ENCODE peak calls at places on chromosomes 11 and 22, in four cellular contexts. One of them, this sample, is unnamed.

GRCh38 chr11:81497202-81497804 is 1236.4 kb downstream of the FAM181B start:
- DNase-seq in mesendoderm: peak; percentile 55
- DNase-seq in H9: no peak
- DNase-seq in IMR-90: peak; percentile 16
- DNase-seq in this sample: peak; percentile 30

GRCh38 chr11:114774599-114775365 is 96.5 kb downstream of the NXPE2 start:
- DNase-seq in H9: peak; percentile 83
- DNase-seq in IMR-90: peak; percentile 46
- DNase-seq in mesendoderm: peak; percentile 81
- DNase-seq in this sample: peak; percentile 87

GRCh38 chr22:41181349-41182241 is 23.5 kb upstream of the L3MBTL2 start:
- DNase-seq in IMR-90: peak; percentile 66
- DNase-seq in mesendoderm: peak; percentile 78
- DNase-seq in H9: peak; percentile 48
- DNase-seq in this sample: no peak

GRCh38 chr11:119206512-119207299 is 567 bp downstream of the CBL start:
- DNase-seq in H9: peak; percentile 62
- DNase-seq in mesendoderm: peak; percentile 61
- DNase-seq in IMR-90: no peak
- DNase-seq in this sample: peak; percentile 17

GRCh38 chr11:119491753-119492455 is 68.9 kb upstream of the THY1 start:
- DNase-seq in H9: no peak
- DNase-seq in mesendoderm: peak; percentile 62
- DNase-seq in IMR-90: peak; percentile 12
- DNase-seq in this sample: no peak

GRCh38 chr11:27861706-27862430 is 161.6 kb upstream of the BDNF start:
- DNase-seq in mesendoderm: no peak
- DNase-seq in IMR-90: peak; percentile 95
- DNase-seq in H9: no peak
- DNase-seq in this sample: no peak

GRCh38 chr11:126212089-126212660 is 593 bp downstream of the FAM118B start:
- DNase-seq in H9: no peak
- DNase-seq in mesendoderm: peak; percentile 47
- DNase-seq in IMR-90: peak; percentile 24
- DNase-seq in this sample: no peak

GRCh38 chr11:44456544-44457270 is 108.8 kb upstream of the CD82 start:
- DNase-seq in IMR-90: no peak
- DNase-seq in H9: no peak
- DNase-seq in mesendoderm: peak; percentile 48
- DNase-seq in this sample: no peak

GRCh38 chr22:44313385-44314006 is 745 bp upstream of the SHISAL1 start:
- DNase-seq in mesendoderm: no peak
- DNase-seq in H9: no peak
- DNase-seq in IMR-90: no peak
- DNase-seq in this sample: no peak

GRCh38 chr22:44312766-44313165 is at the start of gene SHISAL1:
- DNase-seq in H9: no peak
- DNase-seq in mesendoderm: no peak
- DNase-seq in IMR-90: peak; percentile 22
- DNase-seq in this sample: no peak

GRCh38 chr22:44316393-44317162 is 3.8 kb upstream of the SHISAL1 start:
- DNase-seq in H9: no peak
- DNase-seq in mesendoderm: no peak
- DNase-seq in IMR-90: no peak
- DNase-seq in this sample: no peak

GRCh38 chr22:44317163-44317455 is 4.4 kb upstream of the SHISAL1 start:
- DNase-seq in H9: no peak
- DNase-seq in mesendoderm: no peak
- DNase-seq in IMR-90: no peak
- DNase-seq in this sample: no peak

GRCh38 chr22:44314425-44315067 is 1.8 kb upstream of the SHISAL1 start:
- DNase-seq in H9: no peak
- DNase-seq in mesendoderm: no peak
- DNase-seq in IMR-90: no peak
- DNase-seq in this sample: no peak
- H3K9ac ChIP-seq in H9: no peak overlapping the region
- H3K9ac ChIP-seq in mesendoderm: no peak overlapping the region
- H3K9ac ChIP-seq in IMR-90: no peak overlapping the region
- H3K9ac ChIP-seq in this sample: no peak overlapping the region

DNA sequence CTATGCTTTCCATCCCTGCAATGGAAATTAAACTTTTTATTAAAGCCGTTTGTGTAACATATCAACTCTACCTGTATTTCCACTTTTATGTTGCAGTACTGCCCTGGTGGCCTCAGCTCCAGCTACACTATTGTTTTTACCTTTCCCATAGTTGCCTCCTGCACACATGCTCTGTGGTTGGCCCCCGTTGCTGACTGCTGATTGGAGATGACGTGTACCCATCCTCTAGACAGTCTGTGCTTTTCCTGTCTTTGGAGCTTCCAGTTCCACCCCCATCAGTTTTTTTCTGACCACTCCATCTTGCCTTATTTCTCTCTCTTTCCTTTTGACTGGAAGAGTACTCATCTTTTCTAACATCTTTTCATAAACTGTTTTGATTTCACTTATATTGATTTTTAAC is 123.8 kb downstream of the TEAD1 start:
- DNase-seq in mesendoderm: no peak
- DNase-seq in H9: no peak
- DNase-seq in IMR-90: no peak
- DNase-seq in this sample: no peak
- H3K18ac ChIP-seq in mesendoderm: no peak overlapping the region
- H3K18ac ChIP-seq in H9: no peak overlapping the region
- H3K18ac ChIP-seq in IMR-90: no peak overlapping the region
- H3K18ac ChIP-seq in this sample: no peak overlapping the region

DNA sequence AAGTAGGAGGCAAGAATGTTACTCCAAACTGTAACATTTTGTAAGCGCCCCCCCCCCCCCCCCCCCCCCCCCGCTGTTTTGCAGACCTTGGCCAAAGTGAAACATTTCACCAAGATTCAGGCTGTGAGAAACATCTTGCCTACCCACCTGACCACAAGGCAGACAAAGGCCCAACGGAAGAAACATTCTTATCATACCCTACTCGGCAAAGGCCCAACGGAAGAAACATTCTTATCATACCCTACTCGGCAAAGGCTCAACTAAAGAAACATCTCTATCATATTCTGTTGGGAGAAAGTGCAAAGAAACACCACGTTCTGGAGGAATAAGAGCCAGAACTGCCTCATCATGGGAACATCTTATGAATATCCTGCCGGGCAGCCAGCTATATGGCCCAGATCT is 117.1 kb downstream of the JRKL start:
- DNase-seq in H9: no peak
- DNase-seq in IMR-90: no peak
- DNase-seq in mesendoderm: no peak
- DNase-seq in this sample: no peak
- H3K9ac ChIP-seq in H9: no peak overlapping the region
- H3K9ac ChIP-seq in IMR-90: no peak overlapping the region
- H3K9ac ChIP-seq in mesendoderm: no peak overlapping the region
- H3K9ac ChIP-seq in this sample: no peak overlapping the region

GRCh38 chr11:34978236-34979191 is 62.1 kb downstream of the PDHX start:
- DNase-seq in H9: peak; percentile 36
- DNase-seq in mesendoderm: peak; percentile 94
- DNase-seq in IMR-90: no peak
- DNase-seq in this sample: no peak
- H3K18ac ChIP-seq in H9: no peak overlapping the region
- H3K18ac ChIP-seq in mesendoderm: peak overlapping the region; percentile 62
- H3K18ac ChIP-seq in IMR-90: peak overlapping the region; percentile 100
- H3K18ac ChIP-seq in this sample: no peak overlapping the region

GRCh38 chr11:22774716-22775115 is 54.9 kb downstream of the SVIP start:
- DNase-seq in IMR-90: no peak
- DNase-seq in H9: no peak
- DNase-seq in mesendoderm: no peak
- DNase-seq in this sample: no peak
- H3K9ac ChIP-seq in IMR-90: no peak overlapping the region
- H3K9ac ChIP-seq in H9: no peak overlapping the region
- H3K9ac ChIP-seq in mesendoderm: no peak overlapping the region
- H3K9ac ChIP-seq in this sample: no peak overlapping the region

DNA sequence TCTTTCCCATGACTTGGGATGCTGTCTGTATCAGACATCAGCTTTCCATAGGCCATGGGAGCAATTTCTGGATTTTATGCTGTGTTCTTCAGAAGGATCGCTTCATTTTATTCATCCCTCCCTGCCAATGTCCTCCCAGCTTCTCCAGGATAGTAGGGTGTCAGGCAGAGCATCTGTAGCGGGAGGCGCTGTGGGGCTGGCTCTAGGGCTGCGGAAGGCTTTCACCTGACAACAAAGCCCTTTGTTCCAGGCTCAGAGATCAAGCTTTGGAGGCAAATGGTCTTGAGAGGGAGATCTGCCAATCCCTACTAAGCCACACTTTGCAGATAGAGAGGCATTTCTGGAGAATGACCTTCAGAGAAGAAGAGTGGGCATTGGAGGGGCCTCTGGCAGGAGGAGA is 29.5 kb upstream of the FTH1 start:
- DNase-seq in H9: peak; percentile 79
- DNase-seq in mesendoderm: peak; percentile 25
- DNase-seq in IMR-90: no peak
- DNase-seq in this sample: no peak
- H3K18ac ChIP-seq in H9: no peak overlapping the region
- H3K18ac ChIP-seq in mesendoderm: no peak overlapping the region
- H3K18ac ChIP-seq in IMR-90: no peak overlapping the region
- H3K18ac ChIP-seq in this sample: no peak overlapping the region

GRCh38 chr11:124876818-124877630 is 11.8 kb downstream of the ROBO3 start:
- DNase-seq in IMR-90: no peak
- DNase-seq in H9: peak; percentile 76
- DNase-seq in mesendoderm: no peak
- DNase-seq in this sample: no peak
- H3K9ac ChIP-seq in IMR-90: peak overlapping the region; percentile 59
- H3K9ac ChIP-seq in H9: no peak overlapping the region
- H3K9ac ChIP-seq in mesendoderm: peak overlapping the region; percentile 25
- H3K9ac ChIP-seq in this sample: peak overlapping the region; percentile 30